ENCODE peak calls at places on chromosomes 4 and X, in four cellular contexts. G is uterus, N is left lung, J is esophagus muscularis mucosa. T is an unnamed sample.

GRCh38 chrX:132843387-132843786 is 115.0 kb downstream of the HS6ST2 start:
- DNase-seq in G (no peak), N (no peak), J (no peak), T (no peak)

GRCh38 chr4:92334716-92335350 is 31.1 kb downstream of the GRID2 start:
- DNase-seq in J (no peak), G (no peak), N (no peak), T (no peak)

GRCh38 chrX:130299279-130300009 is 30.7 kb upstream of the ZNF280C start:
- DNase-seq in N (no peak), G (no peak), J (no peak), T (no peak)

GRCh38 chrX:9997524-9997923 is 30.4 kb downstream of the CLDN34 start:
- DNase-seq in J (no peak), G (no peak), N (no peak), T (peak; percentile 29)

GRCh38 chrX:40156472-40157227 is 58.9 kb upstream of the BCOR start:
- DNase-seq in N (no peak), J (no peak), G (no peak), T (no peak)

GRCh38 chrX:552496-552895 is 78.1 kb upstream of the SHOX start:
- DNase-seq in N (no peak), J (peak; percentile 31), G (no peak), T (no peak)

GRCh38 chr4:60133414-60133813 is 1066.7 kb upstream of the ADGRL3 start:
- DNase-seq in N (no peak), J (no peak), G (no peak), T (no peak)

GRCh38 chr4:3405176-3405575 is 36.6 kb upstream of the HGFAC start:
- DNase-seq in G (peak; percentile 20), J (no peak), N (no peak), T (no peak)

GRCh38 chrX:153381684-153382532 is 19.2 kb downstream of the PNMA6E start:
- DNase-seq in J (no peak), N (no peak), G (peak; percentile 31), T (peak; percentile 15)

GRCh38 chr4:8322794-8323704 is 53.5 kb downstream of the HTRA3 start:
- DNase-seq in N (no peak), J (no peak), G (no peak), T (no peak)

GRCh38 chr4:71460368-71460767 is 121.5 kb downstream of the SLC4A4 start:
- DNase-seq in J (no peak), N (no peak), G (no peak), T (no peak)

GRCh38 chr4:71333960-71334951 is 4.6 kb upstream of the SLC4A4 start:
- DNase-seq in N (no peak), G (no peak), J (no peak), T (no peak)

GRCh38 chrX:7904557-7904956 is 22.7 kb downstream of the PNPLA4 start:
- DNase-seq in N (no peak), G (no peak), J (no peak), T (no peak)

GRCh38 chr4:105859233-105859632 is 36.0 kb upstream of the NPNT start:
- DNase-seq in G (no peak), N (no peak), J (no peak), T (no peak)

GRCh38 chrX:15947648-15948317 is 93.2 kb upstream of the AP1S2 start:
- DNase-seq in G (no peak), N (no peak), J (no peak), T (no peak)

GRCh38 chrX:44312421-44312820 is 31.1 kb downstream of the EFHC2 start:
- DNase-seq in J (no peak), N (no peak), G (no peak), T (no peak)

GRCh38 chr4:183094393-183095198 is 4.5 kb upstream of the WWC2 start:
- DNase-seq in J (no peak), N (no peak), G (no peak), T (no peak)

GRCh38 chr4:173012608-173013007 is 156.0 kb upstream of the GALNT7 start:
- DNase-seq in G (no peak), N (no peak), J (no peak), T (no peak)

GRCh38 chr4:174334628-174335027 is 50.9 kb downstream of the CEP44 start:
- DNase-seq in G (no peak), J (no peak), N (no peak), T (no peak)

GRCh38 chr4:4519296-4519898 is 22.5 kb downstream of the STX18 start:
- DNase-seq in G (no peak), J (no peak), N (no peak), T (no peak)

GRCh38 chr4:37767546-37767945 is 58.9 kb upstream of the PGM2 start:
- DNase-seq in J (no peak), N (peak; percentile 81), G (peak; percentile 29), T (peak; percentile 62)

GRCh38 chr4:37767019-37767418 is 59.5 kb upstream of the PGM2 start:
- DNase-seq in J (no peak), N (no peak), G (no peak), T (no peak)

GRCh38 chr4:37770016-37770415 is 56.5 kb upstream of the PGM2 start:
- DNase-seq in J (no peak), G (no peak), N (no peak), T (no peak)

GRCh38 chr4:37771771-37772170 is 54.7 kb upstream of the PGM2 start:
- DNase-seq in G (no peak), N (no peak), J (no peak), T (no peak)

DNA sequence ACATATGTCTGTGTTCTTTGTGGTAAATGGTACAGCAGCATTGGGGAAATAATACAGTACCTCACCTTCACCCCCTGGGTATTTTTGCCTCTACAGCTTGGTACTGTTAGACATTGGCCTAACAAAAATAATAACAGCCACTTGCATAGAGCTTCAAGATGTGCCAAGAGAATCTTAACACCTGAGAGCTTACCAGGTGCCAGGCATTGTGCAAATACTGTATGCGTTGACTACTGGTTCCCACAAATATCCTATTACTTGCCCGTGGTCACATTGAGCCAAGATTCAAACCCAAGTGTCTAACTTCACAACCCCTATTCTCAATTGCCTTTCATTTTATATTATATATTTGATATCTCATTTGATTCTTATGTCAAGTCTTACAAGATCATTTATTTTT is 56.9 kb upstream of the PGM2 start:
- DNase-seq in N (no peak), J (no peak), G (no peak), T (no peak)
- TF ChIP-seq CTCF in N (no peak), J (no peak), G (no peak), T (no peak)

GRCh38 chr4:76211769-76212168 is 1.9 kb downstream of the SCARB2 start:
- DNase-seq in J (peak; percentile 53), N (no peak), G (no peak), T (no peak)
- H3K4me1 ChIP-seq in J (peaks cover 74% of the 10 kb centered on the region), N (peaks cover 88% of the 10 kb centered on the region), G (peaks cover 8% of the 10 kb centered on the region), T (peaks cover 73% of the 10 kb centered on the region)

GRCh38 chr4:37528161-37528560 is 158.0 kb downstream of the RELL1 start:
- DNase-seq in J (no peak), G (no peak), N (no peak), T (no peak)
- TF ChIP-seq CTCF in J (no peak), G (no peak), N (no peak), T (no peak)

GRCh38 chr4:185120631-185120946 is 22.5 kb upstream of the SLC25A4 start:
- DNase-seq in N (no peak), J (no peak), G (no peak), T (no peak)
- H3K4me1 ChIP-seq in N (no peaks in the 10 kb centered on the region), J (peaks cover 6% of the 10 kb centered on the region), G (no peaks in the 10 kb centered on the region), T (peaks cover 32% of the 10 kb centered on the region)

GRCh38 chrX:74187211-74187610 is 116.8 kb upstream of the ZCCHC13 start:
- DNase-seq in G (no peak), J (no peak), N (no peak), T (no peak)
- TF ChIP-seq CTCF in G (no peak), J (no peak), N (no peak), T (no peak)

DNA sequence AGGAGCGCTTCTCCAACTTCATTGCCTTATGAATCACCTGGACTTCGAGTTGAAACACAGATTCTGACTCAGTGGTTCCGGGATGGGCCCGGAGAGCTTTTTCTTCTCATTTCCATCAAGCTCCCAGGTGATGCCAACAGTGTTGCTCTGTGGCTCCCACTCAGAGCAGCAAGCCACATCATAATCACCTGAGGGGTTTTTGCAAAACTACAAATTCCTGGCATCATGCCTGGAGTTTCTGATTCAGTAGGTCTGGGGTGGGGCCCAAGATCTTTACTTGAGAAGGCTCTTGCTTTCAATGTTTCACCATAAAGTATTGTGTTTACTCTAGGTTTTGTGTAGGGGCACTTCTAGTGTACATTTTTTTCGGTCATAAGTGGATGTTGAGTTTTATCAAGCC is 7.0 kb downstream of the MTM1 start:
- DNase-seq in G (no peak), J (no peak), N (no peak), T (no peak)
- H3K4me1 ChIP-seq in G (no peaks in the 10 kb centered on the region), J (peaks cover 28% of the 10 kb centered on the region), N (peaks cover 51% of the 10 kb centered on the region), T (peaks cover 4% of the 10 kb centered on the region)

GRCh38 chr4:152735302-152735917 is 44.1 kb downstream of the TIGD4 start:
- DNase-seq in G (no peak), J (no peak), N (no peak), T (no peak)
- TF ChIP-seq CTCF in G (peak; percentile 27), J (peak; percentile 35), N (peak; percentile 40), T (peak; percentile 73)

GRCh38 chr4:676871-677235 is 2.5 kb downstream of the MYL5 start:
- DNase-seq in G (no peak), J (no peak), N (no peak), T (no peak)
- H3K4me1 ChIP-seq in G (peaks cover 12% of the 10 kb centered on the region), J (peaks cover 44% of the 10 kb centered on the region), N (peaks cover 43% of the 10 kb centered on the region), T (peaks cover 13% of the 10 kb centered on the region)

GRCh38 chr4:74541611-74542177 is 96.8 kb downstream of the AREG start:
- DNase-seq in J (peak; percentile 62), G (no peak), N (no peak), T (no peak)

GRCh38 chr4:74537459-74537858 is 92.5 kb downstream of the AREG start:
- DNase-seq in J (no peak), G (no peak), N (no peak), T (no peak)

GRCh38 chr4:74539043-74539790 is 94.3 kb downstream of the AREG start:
- DNase-seq in N (no peak), J (no peak), G (no peak), T (no peak)

GRCh38 chr4:74543247-74543670 is 98.3 kb downstream of the AREG start:
- DNase-seq in J (no peak), N (no peak), G (no peak), T (no peak)

DNA sequence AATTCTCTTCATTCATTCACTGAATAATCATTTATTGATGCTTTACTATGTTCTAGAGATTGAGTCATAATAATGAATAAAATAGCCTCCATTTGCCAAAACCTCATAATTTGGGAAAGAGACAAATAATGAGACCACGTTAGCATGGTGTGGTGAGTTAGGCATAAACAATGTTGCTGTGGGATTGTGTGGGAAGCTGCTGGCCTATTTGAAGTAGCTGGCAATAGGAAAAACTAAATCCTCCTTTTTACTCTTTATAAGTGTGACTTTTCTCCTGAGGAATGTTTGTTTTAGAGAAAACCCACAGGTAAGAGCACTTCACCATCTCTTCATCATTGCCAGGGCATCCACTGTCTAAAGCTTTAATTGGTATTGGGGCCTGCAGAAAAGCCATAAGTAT is 95.3 kb downstream of the AREG start:
- DNase-seq in J (no peak), N (no peak), G (no peak), T (no peak)
- TF ChIP-seq CTCF in J (no peak), N (no peak), G (no peak), T (no peak)

T was measured in heart right ventricle.